ENCODE peak calls at places on chromosomes 6 and 20, in five cellular contexts. V is A549, I is HepG2, F is GM12878, K is K562. E is an unnamed sample.

GRCh38 chr6:107243471-107243870 is 128.2 kb upstream of the BEND3 start:
- DNase-seq in K (no peak), I (no peak), F (no peak), V (no peak), E (no peak)

GRCh38 chr6:160730911-160731310 is 28.9 kb downstream of the PLG start:
- DNase-seq in V (peak), K (peak), I (peak), F (no peak), E (peak)

GRCh38 chr20:1757072-1757471 is 99.5 kb upstream of the SIRPG start:
- DNase-seq in V (no peak), F (no peak), K (no peak), I (no peak), E (no peak)

GRCh38 chr6:105345506-105345905 is 57.4 kb downstream of the PREP start:
- DNase-seq in F (no peak), K (no peak), I (no peak), V (no peak), E (no peak)

GRCh38 chr20:8401491-8401890 is 269.4 kb downstream of the PLCB1 start:
- DNase-seq in F (no peak), K (no peak), I (no peak), V (no peak), E (no peak)

GRCh38 chr6:66965227-66965626 is 1258.2 kb upstream of the EYS start:
- DNase-seq in F (no peak), K (no peak), I (no peak), V (no peak), E (no peak)

GRCh38 chr6:101110814-101111213 is 229.7 kb upstream of the ASCC3 start:
- DNase-seq in K (no peak), I (no peak), V (no peak), F (no peak), E (no peak)

GRCh38 chr20:45315672-45316071 is 7.6 kb upstream of the MATN4 start:
- DNase-seq in V (no peak), F (no peak), I (no peak), K (no peak), E (no peak)

GRCh38 chr20:10783660-10784336 is 110.0 kb upstream of the JAG1 start:
- DNase-seq in F (no peak), I (no peak), V (no peak), K (no peak), E (peak)

GRCh38 chr6:120764312-120764711 is 570.0 kb downstream of the TBC1D32 start:
- DNase-seq in I (no peak), V (no peak), F (no peak), K (no peak), E (peak)

GRCh38 chr6:63817492-63818050 is 182.0 kb downstream of the PHF3 start:
- DNase-seq in V (no peak), K (no peak), I (no peak), F (no peak), E (no peak)

GRCh38 chr20:22575087-22575721 is 9.2 kb downstream of the FOXA2 start:
- DNase-seq in K (no peak), F (no peak), I (peak), V (peak), E (no peak)

GRCh38 chr6:136089885-136090284 is 160.2 kb downstream of the MTFR2 start:
- DNase-seq in I (no peak), F (no peak), V (no peak), K (no peak), E (no peak)

DNA sequence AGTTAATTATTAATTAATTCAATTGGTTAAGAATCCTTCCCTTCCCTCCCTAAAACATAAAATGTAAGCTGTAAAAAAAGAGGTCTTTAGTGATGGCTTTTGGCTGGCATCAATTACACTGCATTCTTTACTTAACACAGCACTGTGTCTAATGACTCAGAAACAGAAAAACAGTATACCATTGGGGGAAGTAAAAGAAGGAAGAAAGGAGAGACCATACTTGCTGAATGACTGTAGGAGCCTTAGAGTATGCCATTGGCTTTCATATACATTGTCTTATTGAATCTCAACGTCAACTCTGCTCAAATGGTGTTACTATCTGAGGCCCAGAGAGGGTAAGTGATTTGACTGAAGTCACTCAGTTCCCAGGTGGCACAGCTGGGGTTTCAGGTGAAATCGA is 18.4 kb upstream of the CITED2 start:
- DNase-seq in F (peak), V (no peak), I (no peak), K (no peak), E (no peak)
- H3K4me2 ChIP-seq in F (no peak), V (no peak), I (peak), K (no peak), E (no peak)

GRCh38 chr20:3218307-3218988 is 9.2 kb downstream of the ITPA start:
- DNase-seq in F (no peak), V (peak), I (peak), K (peak), E (peak)
- TF ChIP-seq JUNB in F (no peak), V (no peak), I (no peak), K (no peak), E (no peak)

DNA sequence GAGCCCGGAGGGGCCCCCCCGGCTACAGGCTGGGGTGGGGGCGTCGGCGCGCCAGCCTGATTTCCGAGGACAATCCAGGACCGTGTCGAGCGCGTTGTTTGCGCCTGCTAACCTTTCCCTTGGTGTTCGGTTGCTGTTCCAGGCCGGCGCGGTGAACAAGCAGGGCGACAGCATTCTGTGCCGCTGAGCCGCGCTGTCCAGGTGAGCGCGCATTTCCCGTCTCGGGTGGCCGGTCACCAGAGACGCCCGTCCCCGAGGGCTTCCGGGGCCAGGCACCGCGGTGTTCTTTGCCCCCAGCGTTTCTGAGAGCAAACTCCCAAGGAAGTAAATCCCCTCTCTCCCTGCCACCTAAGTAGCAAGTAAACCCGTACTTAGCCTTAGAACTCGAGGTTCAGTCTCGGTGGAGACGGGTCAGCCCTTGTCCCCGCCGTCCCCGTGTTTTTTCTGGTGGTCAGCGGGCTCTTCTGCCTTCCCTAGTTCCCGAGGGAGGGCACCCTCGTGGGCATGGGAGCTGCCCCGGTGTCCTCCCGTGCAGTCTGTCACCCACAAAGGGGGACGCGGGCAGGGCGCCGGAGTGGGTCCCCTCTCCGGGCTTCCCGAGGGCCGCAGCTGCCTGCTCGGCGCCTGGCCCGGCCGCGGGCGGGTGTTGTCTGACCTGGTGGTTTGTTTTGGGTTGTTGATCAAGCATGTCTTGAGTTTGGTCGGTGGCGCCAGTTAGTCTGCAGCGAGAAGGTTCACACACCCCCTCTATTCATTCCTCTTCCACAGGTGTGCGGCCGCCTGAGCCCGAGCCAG is 1.5 kb downstream of the ID4 start:
- DNase-seq in F (no peak), I (peak), V (peak), K (no peak), E (peak)
- H3K4me2 ChIP-seq in F (no peak), I (peak), V (peak), K (no peak), E (peak)

DNA sequence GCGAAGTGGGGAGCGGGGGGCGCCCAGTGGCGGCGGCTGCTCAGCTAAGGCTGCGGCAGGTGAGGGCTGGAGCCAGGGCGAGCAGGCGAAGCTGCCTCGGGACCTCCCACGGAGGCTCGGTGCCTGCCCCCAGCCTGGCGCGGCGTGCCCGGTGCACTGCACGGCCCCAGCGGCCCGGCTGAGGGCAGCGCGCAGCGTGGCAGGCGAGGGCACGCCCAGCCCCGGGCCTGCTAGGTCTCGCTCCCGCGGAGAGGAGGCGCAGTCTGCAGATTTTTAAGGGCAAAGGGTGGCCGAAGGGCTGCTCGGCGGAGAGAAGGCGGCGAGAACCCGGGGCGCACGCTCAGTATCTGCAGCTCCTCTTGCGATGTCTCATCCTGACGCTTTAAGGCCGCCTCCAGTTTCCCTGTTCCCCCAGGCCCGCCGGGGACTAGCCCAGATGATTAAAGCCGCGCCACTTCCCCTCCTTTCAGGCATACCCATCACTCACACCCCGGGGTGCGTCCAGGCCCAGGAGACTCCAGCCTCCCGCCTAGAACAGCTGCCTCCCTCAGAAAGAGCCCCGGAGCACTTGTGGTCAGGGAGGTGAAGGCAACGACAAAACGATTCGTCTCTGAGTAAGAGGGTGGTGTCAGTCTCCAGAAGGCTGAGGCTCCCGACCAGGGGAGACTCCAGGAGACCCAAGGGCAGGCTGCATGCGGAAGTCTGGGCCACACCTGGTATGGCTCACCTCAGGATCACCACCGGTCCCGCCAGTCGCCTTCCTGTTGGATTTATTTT is at the start of gene FERMT1:
- DNase-seq in V (peak), K (no peak), F (no peak), I (peak), E (peak)
- TF ChIP-seq JUNB in V (no peak), K (no peak), F (no peak), I (peak), E (no peak)

E was measured in GM23338.